ENCODE peak calls at places on chromosomes 4 and X, in seven cellular contexts. T is left ventricle myocardium inferior, Q is bronchial epithelial cell, A is fibroblast of pulmonary artery, O is stomach, E is AG04449, U is PC-3. M is an unnamed sample.

GRCh38 chr4:78410651-78411050 is 140.9 kb upstream of the ANXA3 start:
- DNase-seq in T (no peak), Q (no peak), A (no peak), O (no peak), E (no peak), U (peak), M (no peak)

GRCh38 chrX:139811942-139812629 is 104.1 kb upstream of the MCF2 start:
- DNase-seq in T (no peak), Q (no peak), A (no peak), O (no peak), E (no peak), U (no peak), M (no peak)

GRCh38 chr4:186792994-186793393 is 69.3 kb upstream of the FAT1 start:
- DNase-seq in T (no peak), Q (no peak), A (peak), O (no peak), E (no peak), U (no peak), M (no peak)

GRCh38 chr4:165096776-165097175 is 15.9 kb downstream of the TMEM192 start:
- DNase-seq in T (no peak), Q (peak), A (peak), O (no peak), E (no peak), U (peak), M (no peak)

GRCh38 chr4:48227662-48228061 is 42.0 kb downstream of the TEC start:
- DNase-seq in T (no peak), Q (no peak), A (no peak), O (no peak), E (no peak), U (no peak), M (no peak)

GRCh38 chr4:83867221-83867620 is 331.3 kb downstream of the GPAT3 start:
- DNase-seq in T (no peak), Q (no peak), A (no peak), O (no peak), E (no peak), U (no peak), M (no peak)

GRCh38 chr4:114597410-114598115 is 1.0 kb upstream of the UGT8 start:
- DNase-seq in T (no peak), Q (no peak), A (no peak), O (peak), E (no peak), U (peak), M (no peak)

GRCh38 chr4:36310793-36311192 is 29.4 kb downstream of the DTHD1 start:
- DNase-seq in T (no peak), Q (no peak), A (no peak), O (no peak), E (no peak), U (no peak), M (peak)

GRCh38 chrX:10769165-10769564 is 148.8 kb upstream of the MID1 start:
- DNase-seq in T (no peak), Q (peak), A (peak), O (no peak), E (no peak), U (peak), M (no peak)

GRCh38 chr4:108270466-108271450 is 102.0 kb upstream of the LEF1 start:
- DNase-seq in T (no peak), Q (peak), A (peak), O (no peak), E (peak), U (peak), M (no peak)

GRCh38 chrX:129622757-129623301 is 31.9 kb downstream of the APLN start:
- DNase-seq in T (no peak), Q (peak), A (peak), O (no peak), E (no peak), U (no peak), M (no peak)

GRCh38 chrX:95764972-95765451 is 919.6 kb upstream of the DIAPH2 start:
- DNase-seq in T (no peak), Q (peak), A (peak), O (no peak), E (no peak), U (peak), M (no peak)

GRCh38 chr4:112807999-112808398 is 171.1 kb downstream of the LARP7 start:
- DNase-seq in T (no peak), Q (no peak), A (no peak), O (no peak), E (no peak), U (no peak), M (no peak)

GRCh38 chr4:118974758-118975157 is 86.1 kb downstream of the SYNPO2 start:
- DNase-seq in T (no peak), Q (peak), A (peak), O (no peak), E (no peak), U (peak), M (no peak)

GRCh38 chrX:65745992-65746391 is 78.5 kb downstream of the MSN start:
- DNase-seq in T (no peak), Q (no peak), A (peak), O (no peak), E (no peak), U (peak), M (no peak)

GRCh38 chrX:129983575-129984131 is 1.2 kb downstream of the BCORL1 start:
- DNase-seq in T (no peak), Q (no peak), A (no peak), O (no peak), E (no peak), U (no peak), M (peak)

GRCh38 chr4:104747635-104748034 is 252.9 kb upstream of the CXXC4 start:
- DNase-seq in T (no peak), Q (peak), A (no peak), O (no peak), E (no peak), U (peak), M (no peak)

GRCh38 chr4:3108211-3108610 is 33.7 kb downstream of the HTT start:
- DNase-seq in T (no peak), Q (no peak), A (peak), O (no peak), E (no peak), U (no peak), M (no peak)

GRCh38 chrX:71846429-71846828 is 64.2 kb upstream of the NHSL2 start:
- DNase-seq in T (no peak), Q (peak), A (peak), O (no peak), E (no peak), U (no peak), M (no peak)

GRCh38 chr4:5028480-5028879 is 9.2 kb upstream of the CYTL1 start:
- DNase-seq in T (no peak), Q (no peak), A (no peak), O (no peak), E (no peak), U (no peak), M (no peak)

GRCh38 chr4:5030152-5030668 is 11.0 kb upstream of the CYTL1 start:
- DNase-seq in T (no peak), Q (no peak), A (no peak), O (no peak), E (no peak), U (no peak), M (no peak)

GRCh38 chr4:5029447-5029846 is 10.2 kb upstream of the CYTL1 start:
- DNase-seq in T (no peak), Q (no peak), A (no peak), O (peak), E (no peak), U (no peak), M (no peak)

GRCh38 chr4:5032825-5033224 is 13.6 kb upstream of the CYTL1 start:
- DNase-seq in T (no peak), Q (no peak), A (no peak), O (no peak), E (no peak), U (no peak), M (no peak)

DNA sequence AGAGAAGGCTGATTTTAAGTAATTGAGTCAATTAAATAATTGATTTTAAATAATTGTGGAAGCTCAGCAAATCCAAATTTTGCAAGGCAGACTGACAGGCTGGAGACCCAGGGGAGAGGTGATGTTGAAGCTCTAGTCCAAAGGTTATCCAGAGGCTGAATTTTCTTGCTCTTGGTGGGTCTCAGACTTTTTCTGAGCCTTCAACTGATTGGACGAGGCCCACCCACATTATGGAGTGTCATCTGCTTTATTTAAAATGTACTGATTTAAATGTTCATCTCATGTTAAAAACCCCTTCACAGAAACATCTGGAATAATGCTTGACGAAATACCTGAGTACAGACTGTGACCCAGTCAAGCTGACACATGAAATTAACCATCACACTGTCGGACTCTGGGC is 11.7 kb upstream of the CYTL1 start:
- DNase-seq in T (no peak), Q (no peak), A (no peak), O (no peak), E (no peak), U (no peak), M (peak)
- H3K4me3 ChIP-seq in T (no peak), Q (no peak), A (no peak), O (no peak), E (no peak), U (no peak), M (no peak)

GRCh38 chr4:26821677-26822503 is 38.8 kb upstream of the STIM2 start:
- DNase-seq in T (no peak), Q (no peak), A (no peak), O (no peak), E (no peak), U (peak), M (no peak)
- TF ChIP-seq CTCF in T (no peak), Q (no peak), A (no peak), O (no peak), E (no peak), U (no peak), M (no peak)

DNA sequence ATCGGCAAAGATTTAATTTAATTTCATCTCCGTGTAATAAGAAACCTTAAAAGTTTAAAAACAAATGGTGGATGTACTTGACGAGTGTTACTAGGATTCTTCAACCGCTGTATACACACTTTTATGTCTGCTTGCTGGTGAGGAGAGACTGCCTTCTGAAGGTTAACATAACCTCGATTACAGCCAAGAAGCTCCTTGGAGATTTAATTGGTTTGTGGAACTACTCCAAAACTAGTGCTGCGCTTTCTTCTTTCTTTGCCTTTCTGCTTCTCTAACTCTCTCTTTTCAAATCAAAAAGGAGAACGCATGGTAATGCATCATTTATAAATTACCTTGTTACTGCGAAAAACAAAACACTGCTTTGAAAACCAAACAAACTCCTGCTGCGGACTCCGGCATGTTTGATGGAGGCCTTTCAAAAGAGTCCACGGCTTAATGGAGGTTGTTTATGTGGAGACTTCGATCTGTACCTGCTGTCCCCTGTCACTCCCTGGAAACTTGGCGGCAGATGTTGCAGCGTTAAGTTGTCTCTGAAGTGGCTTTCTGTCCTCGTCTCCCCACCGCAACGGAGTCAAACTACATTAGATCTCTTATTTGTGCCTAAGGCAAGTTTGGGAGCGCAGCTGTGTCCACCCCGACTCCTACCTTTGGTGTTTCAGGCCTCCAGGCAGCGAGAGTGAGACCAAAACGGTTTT is 108.9 kb downstream of the ANTXR2 start:
- DNase-seq in T (no peak), Q (no peak), A (no peak), O (no peak), E (no peak), U (no peak), M (no peak)
- H3K4me3 ChIP-seq in T (no peak), Q (no peak), A (no peak), O (no peak), E (no peak), U (no peak), M (no peak)

GRCh38 chr4:133320576-133321170 is 171.6 kb downstream of the PCDH10 start:
- DNase-seq in T (no peak), Q (peak), A (peak), O (no peak), E (no peak), U (peak), M (no peak)
- TF ChIP-seq CTCF in T (peak), Q (peak), A (peak), O (no peak), E (peak), U (peak), M (peak)

DNA sequence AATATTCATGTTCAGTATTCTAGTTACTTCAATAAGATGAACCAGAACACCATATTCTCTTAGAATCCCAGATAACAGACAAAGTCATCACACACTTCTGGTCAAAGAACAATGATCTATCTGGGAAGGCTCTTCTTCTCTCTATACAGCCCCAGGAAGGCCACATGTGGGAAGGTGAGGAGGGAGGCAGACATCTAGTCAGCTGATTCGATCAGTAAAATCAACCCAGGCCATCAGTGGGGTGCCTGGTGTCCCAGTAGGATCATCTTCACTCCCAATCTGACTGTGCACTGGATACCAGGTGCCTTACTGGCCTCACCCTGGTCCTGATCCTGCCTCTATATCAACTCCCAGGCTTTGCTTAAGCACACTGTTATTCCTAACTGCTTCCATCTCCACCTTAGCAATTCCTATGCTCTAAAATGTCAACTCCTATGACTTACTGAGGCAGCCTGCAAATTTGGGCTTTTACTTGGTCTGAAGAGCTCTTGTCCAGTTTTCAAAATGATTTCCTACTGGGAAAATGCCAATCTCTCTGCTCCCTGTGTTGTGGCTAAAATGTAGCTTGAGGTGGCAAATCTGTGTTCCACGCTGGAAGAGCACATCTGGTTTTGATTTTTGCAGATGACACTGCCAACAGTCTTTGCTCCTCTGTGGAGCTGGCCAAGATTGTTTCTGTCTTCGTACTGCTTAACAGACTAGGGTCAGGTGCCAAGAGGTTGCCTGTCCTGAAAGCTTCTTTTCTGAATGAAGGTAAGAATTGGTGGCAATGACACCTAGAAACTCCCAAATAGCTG is 128.7 kb downstream of the MGST2 start:
- DNase-seq in T (no peak), Q (no peak), A (peak), O (no peak), E (no peak), U (no peak), M (no peak)
- H3K4me3 ChIP-seq in T (no peak), Q (no peak), A (no peak), O (no peak), E (no peak), U (no peak), M (no peak)

DNA sequence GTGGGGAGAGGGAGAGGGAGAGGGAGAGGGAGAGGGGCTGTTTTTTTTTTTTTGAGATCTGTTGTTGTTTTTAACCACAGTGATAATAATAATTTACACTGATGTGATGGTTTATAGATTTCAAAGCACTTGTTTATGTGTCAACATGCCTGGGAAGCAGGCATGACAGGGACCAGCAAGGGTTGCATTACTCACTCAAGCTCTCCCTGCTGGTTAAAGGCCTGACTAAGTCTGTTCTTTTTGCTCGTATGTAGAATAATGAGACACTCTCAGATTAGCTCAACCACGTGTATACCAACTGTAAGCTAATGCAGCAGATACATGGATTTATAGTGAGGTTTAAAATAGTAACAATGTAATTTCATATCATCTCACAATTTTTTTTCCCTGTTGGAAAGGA is 134.6 kb upstream of the BOD1L1 start:
- DNase-seq in T (no peak), Q (peak), A (peak), O (no peak), E (no peak), U (no peak), M (no peak)
- TF ChIP-seq CTCF in T (no peak), Q (no peak), A (no peak), O (no peak), E (no peak), U (no peak), M (no peak)

GRCh38 chrX:63751481-63751880 is 33.5 kb downstream of the ARHGEF9 start:
- DNase-seq in T (no peak), Q (peak), A (no peak), O (no peak), E (no peak), U (no peak), M (no peak)

GRCh38 chrX:63754141-63754859 is 30.7 kb downstream of the ARHGEF9 start:
- DNase-seq in T (no peak), Q (peak), A (peak), O (no peak), E (no peak), U (no peak), M (no peak)

GRCh38 chrX:63754860-63755579 is 30.0 kb downstream of the ARHGEF9 start:
- DNase-seq in T (peak), Q (peak), A (peak), O (peak), E (peak), U (peak), M (peak)

GRCh38 chrX:63750846-63751245 is 34.2 kb downstream of the ARHGEF9 start:
- DNase-seq in T (no peak), Q (no peak), A (no peak), O (no peak), E (no peak), U (no peak), M (no peak)

DNA sequence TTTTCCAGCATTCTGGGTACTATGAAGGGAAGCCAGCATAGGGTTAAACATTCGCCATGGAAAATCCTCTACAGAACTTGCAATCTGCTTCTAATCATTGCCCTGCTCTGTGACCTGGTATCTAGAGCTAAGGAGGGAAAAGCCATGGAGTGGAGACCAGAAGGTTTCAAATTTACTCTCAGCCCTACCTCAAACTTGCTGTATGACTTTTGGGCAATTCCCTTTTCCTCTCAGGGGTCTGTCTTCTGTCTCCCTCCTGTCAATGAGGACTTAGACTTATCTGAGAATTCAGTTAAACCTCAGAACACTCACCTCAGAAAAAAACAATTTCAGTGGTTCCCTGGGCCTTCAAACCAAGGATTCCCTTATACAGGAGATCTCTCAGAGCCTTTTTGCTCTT is 29.1 kb downstream of the ARHGEF9 start:
- DNase-seq in T (no peak), Q (no peak), A (no peak), O (no peak), E (no peak), U (no peak), M (no peak)
- H3K4me3 ChIP-seq in T (no peak), Q (no peak), A (no peak), O (peak), E (no peak), U (peak), M (no peak)

GRCh38 chr4:4726051-4726450 is 133.4 kb upstream of the MSX1 start:
- DNase-seq in T (no peak), Q (no peak), A (no peak), O (no peak), E (no peak), U (no peak), M (no peak)
- TF ChIP-seq CTCF in T (no peak), Q (peak), A (peak), O (no peak), E (peak), U (peak), M (no peak)

DNA sequence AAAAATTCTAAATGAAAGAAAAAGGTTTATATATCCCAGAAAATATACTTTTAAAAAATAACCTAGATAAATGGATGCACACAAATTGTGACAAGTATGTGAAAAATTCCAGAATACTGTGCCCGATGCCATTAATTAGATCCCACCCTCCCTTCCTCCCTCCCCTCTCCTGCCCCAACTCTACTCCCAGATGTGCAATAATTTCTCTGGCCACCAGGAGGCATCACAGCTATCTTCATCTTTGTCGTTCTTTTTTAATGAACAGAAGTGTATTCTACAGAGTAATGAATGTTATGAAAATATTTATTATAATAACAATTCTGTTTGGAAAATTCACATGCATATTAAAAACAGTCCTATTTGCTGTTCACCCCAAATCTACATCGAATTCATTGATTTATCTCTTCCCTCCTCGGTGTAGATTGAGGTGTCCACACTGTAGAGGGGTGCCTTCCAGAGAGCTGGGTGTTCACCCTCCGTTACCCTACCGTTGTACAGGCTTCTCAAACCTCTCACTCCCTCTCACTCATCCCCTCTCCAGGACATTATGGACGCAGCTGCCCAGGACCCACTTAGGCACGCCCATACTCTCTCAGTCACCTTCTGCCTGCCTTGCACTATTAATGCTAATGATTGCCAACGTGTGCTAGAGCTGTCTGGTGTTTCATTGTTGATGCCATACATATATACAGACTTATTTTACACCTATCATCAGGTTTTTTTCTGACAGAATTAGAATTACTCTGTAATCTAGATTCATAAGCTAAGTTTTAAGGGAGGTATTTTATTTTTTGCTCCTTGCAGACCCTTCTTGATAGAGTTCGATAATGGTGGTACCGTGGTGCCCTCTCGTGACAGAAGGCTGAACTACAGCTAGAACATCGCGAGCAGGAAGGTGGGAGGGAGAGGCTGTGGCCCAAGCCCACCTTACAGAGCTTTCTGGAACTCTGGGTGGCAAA is 14.1 kb downstream of the RAB40AL start:
- DNase-seq in T (peak), Q (peak), A (peak), O (peak), E (no peak), U (peak), M (no peak)
- H3K4me3 ChIP-seq in T (peak), Q (no peak), A (peak), O (peak), E (peak), U (peak), M (peak)